ENCODE peak calls at places on chromosomes 12 and 14, in six cellular contexts. S is retina; J is C1 segment of cervical spinal cord; B is central memory CD8-positive, alpha-beta T cell; Y is adipocyte; D is activated naive CD4-positive, alpha-beta T cell treated with anti-CD3 and anti-CD28 coated beads, Interleukin-2, amount 10 ng/mL, durations not matched to agents 7 days and 5 days. Q is an unnamed sample.

GRCh38 chr12:79897617-79898016 is 37.3 kb downstream of the PPP1R12A start:
- DNase-seq in S (no peak), J (no peak), B (no peak), Y (peak), D (no peak), Q (peak)

GRCh38 chr12:78891646-78892353 is 27.2 kb downstream of the SYT1 start:
- DNase-seq in S (no peak), J (no peak), B (no peak), Y (no peak), D (no peak), Q (no peak)

GRCh38 chr12:99271071-99271470 is 376.5 kb upstream of the GARIN6 start:
- DNase-seq in S (no peak), J (no peak), B (no peak), Y (no peak), D (no peak), Q (peak)

GRCh38 chr12:123024819-123025391 is 44.4 kb downstream of the ARL6IP4 start:
- DNase-seq in S (no peak), J (no peak), B (no peak), Y (peak), D (no peak), Q (peak)

GRCh38 chr14:94952097-94952496 is 182.2 kb upstream of the GSC start:
- DNase-seq in S (no peak), J (no peak), B (no peak), Y (no peak), D (no peak), Q (no peak)

GRCh38 chr14:31949709-31950108 is 127.4 kb upstream of the ARHGAP5 start:
- DNase-seq in S (no peak), J (no peak), B (no peak), Y (peak), D (no peak), Q (no peak)

GRCh38 chr12:6333029-6333428 is 8.8 kb downstream of the TNFRSF1A start:
- DNase-seq in S (no peak), J (no peak), B (no peak), Y (no peak), D (peak), Q (no peak)

GRCh38 chr12:107684029-107684790 is 1.4 kb upstream of the PWP1 start:
- DNase-seq in S (no peak), J (no peak), B (no peak), Y (peak), D (no peak), Q (no peak)

GRCh38 chr12:100356646-100357223 is at the start of gene SLC17A8:
- DNase-seq in S (peak), J (no peak), B (no peak), Y (no peak), D (no peak), Q (peak)

GRCh38 chr14:104936361-104937155 is 11.9 kb downstream of the PLD4 start:
- DNase-seq in S (no peak), J (no peak), B (no peak), Y (no peak), D (peak), Q (no peak)

GRCh38 chr14:67514650-67515385 is 18.3 kb upstream of the PLEKHH1 start:
- DNase-seq in S (peak), J (peak), B (peak), Y (peak), D (peak), Q (peak)

GRCh38 chr14:57290753-57291152 is 22.0 kb downstream of the AP5M1 start:
- DNase-seq in S (no peak), J (no peak), B (no peak), Y (no peak), D (no peak), Q (no peak)

GRCh38 chr12:106113042-106113441 is 25.7 kb downstream of the NUAK1 start:
- DNase-seq in S (no peak), J (peak), B (no peak), Y (peak), D (no peak), Q (peak)

GRCh38 chr14:50954811-50955372 is 10.6 kb upstream of the PYGL start:
- DNase-seq in S (peak), J (no peak), B (no peak), Y (peak), D (no peak), Q (peak)

Q was measured in astrocyte of the hippocampus.